ENCODE peak calls at places on chromosome 2, in eight cellular contexts. D, K, P, J, S, V, M and N are unnamed samples.
A peak's percentile ranks its signal among the peaks of the same experiment; 100 is the strongest.

GRCh38 chr2:50746526-50746925 is 285.4 kb downstream of the NRXN1 start:
- DNase-seq in M (no peak), S (no peak), J (no peak), V (no peak), D (no peak), P (peak; percentile 28), K (peak; percentile 27), N (peak; percentile 2)

GRCh38 chr2:100882645-100883613 is 63.0 kb downstream of the NPAS2 start:
- DNase-seq in J (no peak), P (peak; percentile 51), V (no peak), K (peak; percentile 38), D (no peak), S (no peak), M (peak; percentile 28), N (peak; percentile 21)

GRCh38 chr2:186771395-186771794 is 77.5 kb downstream of the FAM171B start:
- DNase-seq in V (no peak), J (no peak), K (peak; percentile 4), P (no peak), S (no peak), M (no peak), D (no peak), N (no peak)

GRCh38 chr2:20624884-20625485 is 25.9 kb downstream of the HS1BP3 start:
- DNase-seq in K (no peak), J (no peak), P (no peak), V (no peak), M (no peak), D (no peak), S (no peak), N (no peak)

GRCh38 chr2:96359310-96359709 is 23.7 kb downstream of the NCAPH start:
- DNase-seq in M (no peak), V (no peak), P (no peak), D (no peak), J (no peak), K (no peak), S (no peak), N (no peak)

GRCh38 chr2:217934321-217935131 is 68.3 kb downstream of the TNS1 start:
- DNase-seq in S (no peak), K (peak; percentile 96), M (no peak), D (no peak), J (no peak), P (no peak), V (peak; percentile 91), N (peak; percentile 47)

GRCh38 chr2:43075054-43075593 is 151.3 kb downstream of the ZFP36L2 start:
- DNase-seq in P (no peak), V (peak; percentile 76), S (no peak), M (peak; percentile 64), J (peak; percentile 36), K (peak; percentile 99), D (no peak), N (peak; percentile 60)

GRCh38 chr2:105606081-105606480 is 138.6 kb upstream of the NCK2 start:
- DNase-seq in V (no peak), D (no peak), P (no peak), J (no peak), S (no peak), K (no peak), M (no peak), N (no peak)

GRCh38 chr2:221997100-221997499 is 301.7 kb downstream of the PAX3 start:
- DNase-seq in K (peak; percentile 89), S (no peak), D (no peak), M (no peak), V (no peak), J (no peak), P (peak; percentile 43), N (no peak)

GRCh38 chr2:31168291-31168690 is 30.1 kb upstream of the GALNT14 start:
- DNase-seq in M (no peak), S (no peak), K (no peak), D (no peak), J (no peak), V (no peak), P (no peak), N (no peak)

GRCh38 chr2:101442042-101442666 is 32.8 kb downstream of the RFX8 start:
- DNase-seq in P (no peak), M (no peak), J (no peak), K (peak; percentile 63), S (no peak), V (no peak), D (no peak), N (no peak)

GRCh38 chr2:233853883-233854240 is 473 bp downstream of the HJURP start:
- DNase-seq in K (no peak), J (no peak), M (no peak), D (no peak), V (no peak), S (no peak), P (no peak), N (no peak)

GRCh38 chr2:233855345-233855744 is 1.0 kb upstream of the HJURP start:
- DNase-seq in V (no peak), S (no peak), K (no peak), M (no peak), D (no peak), J (no peak), P (no peak), N (no peak)

GRCh38 chr2:233853353-233853752 is 982 bp downstream of the HJURP start:
- DNase-seq in K (no peak), P (no peak), D (no peak), V (no peak), J (no peak), S (no peak), M (peak; percentile 19), N (no peak)

GRCh38 chr2:233856184-233856583 is 1.8 kb upstream of the HJURP start:
- DNase-seq in V (no peak), M (no peak), D (no peak), P (no peak), J (no peak), K (no peak), S (no peak), N (peak; percentile 40)

DNA sequence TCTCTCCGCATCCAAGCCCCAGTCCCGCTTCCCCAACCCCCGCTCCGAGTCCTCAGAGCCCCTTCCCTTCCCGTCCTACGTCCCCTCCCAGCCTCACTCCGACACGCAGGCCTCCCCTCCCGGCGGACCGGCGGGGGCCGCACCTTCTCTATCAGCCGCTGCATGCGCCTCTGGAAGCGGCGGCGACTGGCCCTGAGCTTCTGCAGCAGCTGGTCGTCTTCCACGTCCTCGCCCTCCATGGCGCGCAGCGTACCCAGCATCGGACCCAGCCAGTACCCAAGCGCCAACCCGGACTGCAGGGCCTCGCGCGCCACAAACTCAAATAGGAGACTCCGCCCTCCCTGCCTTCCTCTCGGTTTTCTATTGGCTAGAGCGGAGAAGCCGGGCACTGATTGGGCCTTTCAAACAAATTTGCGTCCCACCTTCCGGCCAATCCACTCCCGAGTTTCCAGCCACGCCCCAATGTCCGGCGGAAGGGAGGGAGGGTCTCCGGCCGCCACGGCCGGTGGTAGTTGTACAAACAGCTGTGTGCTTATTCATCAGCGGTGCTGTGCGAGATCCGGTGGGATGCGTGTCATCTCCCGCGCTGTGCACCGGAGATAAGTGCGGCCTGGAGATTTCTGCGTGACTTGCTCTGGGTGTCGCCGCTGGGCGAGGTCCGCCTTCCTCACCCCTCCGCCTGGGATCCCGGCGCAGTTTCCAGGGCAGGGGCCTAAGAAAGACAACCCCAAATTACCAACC is at the start of gene HJURP:
- DNase-seq in J (peak; percentile 87), P (peak; percentile 91), K (peak; percentile 96), V (peak; percentile 88), S (peak; percentile 91), M (peak; percentile 93), D (peak; percentile 66), N (peak; percentile 95)
- TF ChIP-seq POLR2A in J (peak; percentile 56), P (peak; percentile 73), K (peak; percentile 87), V (peak; percentile 30), S (no peak), M (no peak), D (no peak), N (peak; percentile 59)

GRCh38 chr2:13010283-13010682 is 293.5 kb downstream of the TRIB2 start:
- DNase-seq in J (no peak), V (no peak), S (no peak), D (no peak), K (no peak), M (no peak), P (no peak), N (no peak)

GRCh38 chr2:13015941-13016340 is 299.2 kb downstream of the TRIB2 start:
- DNase-seq in D (no peak), V (no peak), P (no peak), J (no peak), S (no peak), M (no peak), K (no peak), N (no peak)

GRCh38 chr2:13020469-13020868 is 303.7 kb downstream of the TRIB2 start:
- DNase-seq in V (no peak), S (no peak), J (no peak), M (no peak), P (no peak), K (no peak), D (no peak), N (no peak)

GRCh38 chr2:13018490-13018889 is 301.8 kb downstream of the TRIB2 start:
- DNase-seq in D (no peak), V (no peak), M (no peak), K (no peak), P (no peak), J (no peak), S (no peak), N (no peak)

GRCh38 chr2:13014783-13015182 is 298.0 kb downstream of the TRIB2 start:
- DNase-seq in K (no peak), P (no peak), M (no peak), D (no peak), J (no peak), V (no peak), S (no peak), N (no peak)
- TF ChIP-seq CTCF in K (no peak), P (no peak), M (no peak), D (no peak), J (no peak), V (no peak), S (no peak), N (no peak)

GRCh38 chr2:8641516-8641915 is 40.3 kb upstream of the ID2 start:
- DNase-seq in V (no peak), D (no peak), J (no peak), S (no peak), P (no peak), M (no peak), K (no peak), N (no peak)

GRCh38 chr2:8639122-8639635 is 42.7 kb upstream of the ID2 start:
- DNase-seq in V (no peak), P (no peak), J (no peak), M (no peak), K (no peak), D (no peak), S (no peak), N (no peak)

GRCh38 chr2:8638327-8638726 is 43.5 kb upstream of the ID2 start:
- DNase-seq in K (no peak), S (no peak), P (no peak), M (no peak), J (no peak), V (no peak), D (no peak), N (no peak)

GRCh38 chr2:8642332-8643078 is 39.4 kb upstream of the ID2 start:
- DNase-seq in M (no peak), P (no peak), D (no peak), V (no peak), J (no peak), K (no peak), S (no peak), N (no peak)

GRCh38 chr2:8640498-8640897 is 41.4 kb upstream of the ID2 start:
- DNase-seq in M (no peak), K (no peak), D (no peak), S (no peak), P (no peak), J (no peak), V (no peak), N (no peak)
- TF ChIP-seq POLR2A in M (no peak), K (no peak), D (no peak), S (no peak), P (no peak), J (no peak), V (no peak), N (no peak)

GRCh38 chr2:74261204-74261864 is 62.9 kb downstream of the MTHFD2 start:
- DNase-seq in M (peak; percentile 37), V (no peak), S (no peak), P (peak; percentile 31), D (no peak), J (no peak), K (no peak), N (peak; percentile 13)
- TF ChIP-seq CTCF in M (no peak), V (no peak), S (no peak), P (peak; percentile 93), D (peak; percentile 25), J (no peak), K (peak; percentile 68), N (no peak)